ENCODE peak calls at places on chromosomes 16 and 17, in ten cellular contexts. D is heart right ventricle; C is H7; X is activated naive CD8-positive, alpha-beta T cell treated with anti-CD3 and anti-CD28 coated beads, Interleukin-2, amount 10 ng/mL, durations not matched to agents 7 days and 5 days; A is naive thymus-derived CD8-positive, alpha-beta T cell; Y is OCI-M1; E is effector CD4-positive, alpha-beta T cell; T is ACHN; U is stromal cell of bone marrow; O is GM23338. W is an unnamed sample.

GRCh38 chr17:3647769-3648540 is 11.4 kb downstream of the CTNS start:
- DNase-seq in D (peak), C (peak), X (peak), A (peak), Y (peak), E (no peak), T (peak), U (no peak), O (peak), W (no peak)

GRCh38 chr17:71633391-71633849 is 487.4 kb upstream of the SOX9 start:
- DNase-seq in D (no peak), C (no peak), X (no peak), A (no peak), Y (no peak), E (no peak), T (no peak), U (peak), O (no peak), W (no peak)

GRCh38 chr17:28578246-28579195 is 1.8 kb upstream of the ALDOC start:
- DNase-seq in D (no peak), C (no peak), X (no peak), A (no peak), Y (no peak), E (no peak), T (no peak), U (no peak), O (no peak), W (no peak)

GRCh38 chr16:7303014-7303676 is 29.5 kb upstream of the RBFOX1 start:
- DNase-seq in D (peak), C (peak), X (no peak), A (no peak), Y (no peak), E (no peak), T (no peak), U (no peak), O (peak), W (no peak)

GRCh38 chr16:2085669-2086068 is 37.9 kb downstream of the TSC2 start:
- DNase-seq in D (no peak), C (no peak), X (no peak), A (no peak), Y (no peak), E (no peak), T (no peak), U (no peak), O (no peak), W (no peak)

GRCh38 chr17:50096092-50096491 is 941 bp downstream of the PDK2 start:
- DNase-seq in D (no peak), C (peak), X (no peak), A (no peak), Y (no peak), E (no peak), T (no peak), U (no peak), O (no peak), W (no peak)

GRCh38 chr16:79156761-79157160 is 443.8 kb downstream of the MAF start:
- DNase-seq in D (no peak), C (no peak), X (no peak), A (no peak), Y (no peak), E (no peak), T (no peak), U (no peak), O (no peak), W (no peak)

GRCh38 chr16:69942099-69942491 is 9.0 kb upstream of the CLEC18A start:
- DNase-seq in D (no peak), C (no peak), X (no peak), A (no peak), Y (no peak), E (no peak), T (no peak), U (no peak), O (no peak), W (no peak)

GRCh38 chr17:60577147-60577925 is 22.7 kb upstream of the PPM1D start:
- DNase-seq in D (no peak), C (peak), X (no peak), A (peak), Y (peak), E (no peak), T (peak), U (peak), O (peak), W (no peak)

GRCh38 chr16:83310816-83311215 is 497.0 kb upstream of the HSBP1 start:
- DNase-seq in D (no peak), C (no peak), X (no peak), A (no peak), Y (no peak), E (no peak), T (no peak), U (no peak), O (no peak), W (no peak)

GRCh38 chr17:1153795-1154546 is 25.8 kb downstream of the ABR start:
- DNase-seq in D (peak), C (peak), X (no peak), A (no peak), Y (peak), E (no peak), T (no peak), U (peak), O (peak), W (no peak)

W was measured in NK-92 treated with Interleukin-12 subunit alpha and Interleukin-12 subunit beta, amount 100 ng/mL, for 24 hours.